ENCODE peak calls at places on chromosomes 16 and 17, in seven cellular contexts. One of them, this sample, is unnamed.

GRCh38 chr17:45315583-45316270 is 1.1 kb downstream of the MAP3K14 start:
- DNase-seq in T47D: no peak
- DNase-seq in dorsolateral prefrontal cortex: no peak
- DNase-seq in upper lobe of left lung: no peak
- DNase-seq in T-cell: no peak
- DNase-seq in naive B cell: no peak
- DNase-seq in GF-D8: no peak
- DNase-seq in this sample: no peak

GRCh38 chr16:4382795-4383357 is 11.2 kb downstream of the VASN start:
- DNase-seq in naive B cell: no peak
- DNase-seq in GF-D8: no peak
- DNase-seq in upper lobe of left lung: no peak
- DNase-seq in T47D: no peak
- DNase-seq in dorsolateral prefrontal cortex: no peak
- DNase-seq in T-cell: no peak
- DNase-seq in this sample: no peak

GRCh38 chr16:35409503-35409902 is 1950.1 kb downstream of the TP53TG3F start:
- DNase-seq in naive B cell: no peak
- DNase-seq in T-cell: no peak
- DNase-seq in upper lobe of left lung: no peak
- DNase-seq in GF-D8: no peak
- DNase-seq in dorsolateral prefrontal cortex: no peak
- DNase-seq in T47D: no peak
- DNase-seq in this sample: no peak

GRCh38 chr17:12548558-12548957 is 117.1 kb upstream of the MYOCD start:
- DNase-seq in upper lobe of left lung: no peak
- DNase-seq in T-cell: no peak
- DNase-seq in naive B cell: no peak
- DNase-seq in dorsolateral prefrontal cortex: no peak
- DNase-seq in GF-D8: no peak
- DNase-seq in T47D: no peak
- DNase-seq in this sample: no peak

GRCh38 chr17:45114117-45114932 is 18.0 kb downstream of the PLCD3 start:
- DNase-seq in upper lobe of left lung: no peak
- DNase-seq in dorsolateral prefrontal cortex: no peak
- DNase-seq in T-cell: no peak
- DNase-seq in naive B cell: no peak
- DNase-seq in T47D: peak
- DNase-seq in GF-D8: no peak
- DNase-seq in this sample: no peak

GRCh38 chr16:31148281-31148728 is 1.6 kb downstream of the PRSS36 start:
- DNase-seq in dorsolateral prefrontal cortex: no peak
- DNase-seq in naive B cell: no peak
- DNase-seq in GF-D8: no peak
- DNase-seq in upper lobe of left lung: peak
- DNase-seq in T47D: peak
- DNase-seq in T-cell: no peak
- DNase-seq in this sample: no peak

GRCh38 chr16:31471875-31472558 is at the start of gene TGFB1I1:
- DNase-seq in upper lobe of left lung: peak
- DNase-seq in GF-D8: no peak
- DNase-seq in T47D: no peak
- DNase-seq in naive B cell: no peak
- DNase-seq in T-cell: no peak
- DNase-seq in dorsolateral prefrontal cortex: no peak
- DNase-seq in this sample: peak

GRCh38 chr17:81511800-81512559 is 619 bp downstream of the ACTG1 start:
- DNase-seq in dorsolateral prefrontal cortex: no peak
- DNase-seq in T-cell: peak
- DNase-seq in upper lobe of left lung: no peak
- DNase-seq in T47D: no peak
- DNase-seq in naive B cell: peak
- DNase-seq in GF-D8: no peak
- DNase-seq in this sample: no peak

GRCh38 chr16:526181-527014 is 1.1 kb upstream of the CAPN15 start:
- DNase-seq in dorsolateral prefrontal cortex: no peak
- DNase-seq in T-cell: no peak
- DNase-seq in upper lobe of left lung: peak
- DNase-seq in naive B cell: no peak
- DNase-seq in T47D: no peak
- DNase-seq in GF-D8: no peak
- DNase-seq in this sample: no peak

GRCh38 chr17:20184191-20184590 is 175.0 kb downstream of the SPECC1 start:
- DNase-seq in GF-D8: no peak
- DNase-seq in T-cell: no peak
- DNase-seq in dorsolateral prefrontal cortex: no peak
- DNase-seq in naive B cell: no peak
- DNase-seq in T47D: no peak
- DNase-seq in upper lobe of left lung: no peak
- DNase-seq in this sample: no peak

GRCh38 chr17:55198690-55199370 is 65.9 kb upstream of the HLF start:
- DNase-seq in upper lobe of left lung: no peak
- DNase-seq in naive B cell: no peak
- DNase-seq in T47D: no peak
- DNase-seq in GF-D8: no peak
- DNase-seq in T-cell: no peak
- DNase-seq in dorsolateral prefrontal cortex: no peak
- DNase-seq in this sample: no peak

GRCh38 chr16:11667824-11668589 is at the start of gene SNN:
- DNase-seq in GF-D8: peak
- DNase-seq in upper lobe of left lung: peak
- DNase-seq in T47D: peak
- DNase-seq in T-cell: peak
- DNase-seq in dorsolateral prefrontal cortex: peak
- DNase-seq in naive B cell: peak
- DNase-seq in this sample: peak

GRCh38 chr16:77784441-77785356 is 3.7 kb upstream of the VAT1L start:
- DNase-seq in GF-D8: no peak
- DNase-seq in T-cell: no peak
- DNase-seq in dorsolateral prefrontal cortex: no peak
- DNase-seq in naive B cell: no peak
- DNase-seq in upper lobe of left lung: no peak
- DNase-seq in T47D: no peak
- DNase-seq in this sample: no peak

GRCh38 chr17:12457493-12457892 is 208.2 kb upstream of the MYOCD start:
- DNase-seq in dorsolateral prefrontal cortex: no peak
- DNase-seq in upper lobe of left lung: no peak
- DNase-seq in T-cell: no peak
- DNase-seq in naive B cell: no peak
- DNase-seq in T47D: no peak
- DNase-seq in GF-D8: no peak
- DNase-seq in this sample: no peak

GRCh38 chr16:83953796-83954576 is 946 bp downstream of the OSGIN1 start:
- DNase-seq in upper lobe of left lung: peak
- DNase-seq in T-cell: no peak
- DNase-seq in dorsolateral prefrontal cortex: no peak
- DNase-seq in naive B cell: peak
- DNase-seq in T47D: peak
- DNase-seq in GF-D8: no peak
- DNase-seq in this sample: no peak

GRCh38 chr17:14061666-14062560 is 7.4 kb upstream of the COX10 start:
- DNase-seq in T-cell: no peak
- DNase-seq in GF-D8: no peak
- DNase-seq in naive B cell: no peak
- DNase-seq in dorsolateral prefrontal cortex: no peak
- DNase-seq in T47D: peak
- DNase-seq in upper lobe of left lung: peak
- DNase-seq in this sample: no peak

GRCh38 chr17:1224330-1224729 is 44.5 kb upstream of the ABR start:
- DNase-seq in T47D: no peak
- DNase-seq in upper lobe of left lung: no peak
- DNase-seq in naive B cell: no peak
- DNase-seq in T-cell: no peak
- DNase-seq in GF-D8: no peak
- DNase-seq in dorsolateral prefrontal cortex: no peak
- DNase-seq in this sample: no peak

GRCh38 chr17:34413443-34414076 is 50.5 kb upstream of the CCL1 start:
- DNase-seq in dorsolateral prefrontal cortex: peak
- DNase-seq in GF-D8: no peak
- DNase-seq in T-cell: no peak
- DNase-seq in naive B cell: no peak
- DNase-seq in T47D: no peak
- DNase-seq in upper lobe of left lung: no peak
- DNase-seq in this sample: no peak

GRCh38 chr17:1673041-1673790 is 11.5 kb downstream of the PRPF8 start:
- DNase-seq in naive B cell: no peak
- DNase-seq in dorsolateral prefrontal cortex: no peak
- DNase-seq in T-cell: no peak
- DNase-seq in T47D: no peak
- DNase-seq in upper lobe of left lung: no peak
- DNase-seq in GF-D8: no peak
- DNase-seq in this sample: no peak

GRCh38 chr17:68600881-68601564 is at the start of gene FAM20A:
- DNase-seq in T-cell: no peak
- DNase-seq in naive B cell: no peak
- DNase-seq in GF-D8: no peak
- DNase-seq in T47D: no peak
- DNase-seq in upper lobe of left lung: peak
- DNase-seq in dorsolateral prefrontal cortex: peak
- DNase-seq in this sample: peak

GRCh38 chr17:29640413-29640812 is 17.7 kb upstream of the CORO6 start:
- DNase-seq in GF-D8: no peak
- DNase-seq in naive B cell: no peak
- DNase-seq in upper lobe of left lung: no peak
- DNase-seq in T47D: no peak
- DNase-seq in dorsolateral prefrontal cortex: no peak
- DNase-seq in T-cell: no peak
- DNase-seq in this sample: no peak

GRCh38 chr17:78999947-79000395 is 9.6 kb downstream of the CANT1 start:
- DNase-seq in naive B cell: no peak
- DNase-seq in T47D: no peak
- DNase-seq in GF-D8: no peak
- DNase-seq in dorsolateral prefrontal cortex: no peak
- DNase-seq in T-cell: no peak
- DNase-seq in upper lobe of left lung: no peak
- DNase-seq in this sample: no peak

GRCh38 chr16:12917246-12917645 is 15.8 kb downstream of the SHISA9 start:
- DNase-seq in upper lobe of left lung: no peak
- DNase-seq in dorsolateral prefrontal cortex: no peak
- DNase-seq in GF-D8: no peak
- DNase-seq in naive B cell: no peak
- DNase-seq in T-cell: no peak
- DNase-seq in T47D: no peak
- DNase-seq in this sample: no peak

GRCh38 chr17:48587276-48588073 is 2.6 kb downstream of the HOXB3 start:
- DNase-seq in GF-D8: no peak
- DNase-seq in T-cell: no peak
- DNase-seq in upper lobe of left lung: no peak
- DNase-seq in naive B cell: no peak
- DNase-seq in dorsolateral prefrontal cortex: no peak
- DNase-seq in T47D: no peak
- DNase-seq in this sample: no peak

GRCh38 chr17:73952498-73953205 is 250.8 kb upstream of the RPL38 start:
- DNase-seq in naive B cell: peak
- DNase-seq in GF-D8: no peak
- DNase-seq in T-cell: no peak
- DNase-seq in dorsolateral prefrontal cortex: no peak
- DNase-seq in upper lobe of left lung: peak
- DNase-seq in T47D: no peak
- DNase-seq in this sample: peak

GRCh38 chr17:49703557-49704277 is 4.0 kb downstream of the SLC35B1 start:
- DNase-seq in naive B cell: no peak
- DNase-seq in dorsolateral prefrontal cortex: no peak
- DNase-seq in GF-D8: no peak
- DNase-seq in T47D: no peak
- DNase-seq in T-cell: no peak
- DNase-seq in upper lobe of left lung: peak
- DNase-seq in this sample: no peak

GRCh38 chr16:50530277-50531236 is 17.6 kb upstream of the NKD1 start:
- DNase-seq in naive B cell: no peak
- DNase-seq in upper lobe of left lung: peak
- DNase-seq in T47D: no peak
- DNase-seq in T-cell: no peak
- DNase-seq in GF-D8: no peak
- DNase-seq in dorsolateral prefrontal cortex: no peak
- DNase-seq in this sample: no peak

GRCh38 chr16:67236551-67237395 is 9.8 kb downstream of the TMEM208 start:
- DNase-seq in GF-D8: no peak
- DNase-seq in T47D: peak
- DNase-seq in upper lobe of left lung: no peak
- DNase-seq in naive B cell: no peak
- DNase-seq in dorsolateral prefrontal cortex: no peak
- DNase-seq in T-cell: peak
- DNase-seq in this sample: peak

GRCh38 chr16:81621496-81621895 is 157.6 kb upstream of the PLCG2 start:
- DNase-seq in upper lobe of left lung: no peak
- DNase-seq in naive B cell: no peak
- DNase-seq in T47D: no peak
- DNase-seq in GF-D8: no peak
- DNase-seq in dorsolateral prefrontal cortex: no peak
- DNase-seq in T-cell: no peak
- DNase-seq in this sample: no peak

This sample was measured in frontal cortex.